ENCODE peak calls at places on chromosomes 16 and 17, in six cellular contexts. One of them, this sample, is unnamed.
A peak's percentile ranks its signal among the peaks of the same experiment; 100 is the strongest.

GRCh38 chr17:79836952-79837887 is 2.0 kb downstream of the CBX4 start:
- DNase-seq in prostate gland: peak; percentile 90
- DNase-seq in lower leg skin: peak; percentile 60
- DNase-seq in neural progenitor cell: peak; percentile 63
- DNase-seq in NB4: peak; percentile 93
- DNase-seq in astrocyte of the cerebellum: no peak
- DNase-seq in this sample: no peak

GRCh38 chr16:46715769-46716305 is 26.4 kb downstream of the ORC6 start:
- DNase-seq in lower leg skin: no peak
- DNase-seq in prostate gland: no peak
- DNase-seq in neural progenitor cell: no peak
- DNase-seq in NB4: no peak
- DNase-seq in astrocyte of the cerebellum: peak; percentile 58
- DNase-seq in this sample: no peak

GRCh38 chr17:40720904-40721303 is 17.4 kb upstream of the KRT24 start:
- DNase-seq in NB4: no peak
- DNase-seq in neural progenitor cell: no peak
- DNase-seq in prostate gland: no peak
- DNase-seq in astrocyte of the cerebellum: no peak
- DNase-seq in lower leg skin: no peak
- DNase-seq in this sample: no peak

GRCh38 chr17:47995241-47995935 is 24.5 kb downstream of the CDK5RAP3 start:
- DNase-seq in astrocyte of the cerebellum: no peak
- DNase-seq in NB4: no peak
- DNase-seq in prostate gland: no peak
- DNase-seq in neural progenitor cell: peak; percentile 86
- DNase-seq in lower leg skin: no peak
- DNase-seq in this sample: no peak

GRCh38 chr17:6914711-6915110 is 81.1 kb upstream of the ALOX12 start:
- DNase-seq in astrocyte of the cerebellum: no peak
- DNase-seq in lower leg skin: no peak
- DNase-seq in neural progenitor cell: no peak
- DNase-seq in prostate gland: no peak
- DNase-seq in NB4: peak; percentile 21
- DNase-seq in this sample: no peak

GRCh38 chr17:65604070-65604469 is 42.6 kb upstream of the AXIN2 start:
- DNase-seq in astrocyte of the cerebellum: no peak
- DNase-seq in neural progenitor cell: no peak
- DNase-seq in NB4: peak; percentile 14
- DNase-seq in lower leg skin: no peak
- DNase-seq in prostate gland: no peak
- DNase-seq in this sample: no peak

GRCh38 chr16:19817875-19818274 is 66.8 kb downstream of the GPRC5B start:
- DNase-seq in neural progenitor cell: no peak
- DNase-seq in prostate gland: no peak
- DNase-seq in astrocyte of the cerebellum: no peak
- DNase-seq in NB4: no peak
- DNase-seq in lower leg skin: no peak
- DNase-seq in this sample: no peak

GRCh38 chr17:47789611-47790520 is 31.7 kb downstream of the OSBPL7 start:
- DNase-seq in lower leg skin: no peak
- DNase-seq in neural progenitor cell: peak; percentile 87
- DNase-seq in prostate gland: no peak
- DNase-seq in astrocyte of the cerebellum: no peak
- DNase-seq in NB4: no peak
- DNase-seq in this sample: no peak

GRCh38 chr16:11310997-11311561 is 29.9 kb upstream of the PRM1 start:
- DNase-seq in prostate gland: no peak
- DNase-seq in neural progenitor cell: no peak
- DNase-seq in astrocyte of the cerebellum: no peak
- DNase-seq in NB4: peak; percentile 92
- DNase-seq in lower leg skin: no peak
- DNase-seq in this sample: no peak

GRCh38 chr17:80191720-80192265 is 22.0 kb downstream of the CARD14 start:
- DNase-seq in astrocyte of the cerebellum: no peak
- DNase-seq in NB4: no peak
- DNase-seq in prostate gland: peak; percentile 58
- DNase-seq in neural progenitor cell: no peak
- DNase-seq in lower leg skin: peak; percentile 29
- DNase-seq in this sample: no peak

GRCh38 chr17:47856830-47857229 is 5.9 kb upstream of the SP6 start:
- DNase-seq in lower leg skin: no peak
- DNase-seq in NB4: no peak
- DNase-seq in astrocyte of the cerebellum: no peak
- DNase-seq in prostate gland: no peak
- DNase-seq in neural progenitor cell: no peak
- DNase-seq in this sample: no peak

GRCh38 chr16:78896280-78896679 is 704.3 kb downstream of the MAF start:
- DNase-seq in NB4: no peak
- DNase-seq in lower leg skin: no peak
- DNase-seq in neural progenitor cell: no peak
- DNase-seq in prostate gland: no peak
- DNase-seq in astrocyte of the cerebellum: no peak
- DNase-seq in this sample: no peak

GRCh38 chr16:79182618-79183017 is 417.9 kb downstream of the MAF start:
- DNase-seq in prostate gland: no peak
- DNase-seq in lower leg skin: no peak
- DNase-seq in NB4: no peak
- DNase-seq in neural progenitor cell: no peak
- DNase-seq in astrocyte of the cerebellum: no peak
- DNase-seq in this sample: no peak

GRCh38 chr17:56795510-56795909 is 38.2 kb downstream of the C17orf67 start:
- DNase-seq in neural progenitor cell: no peak
- DNase-seq in prostate gland: no peak
- DNase-seq in lower leg skin: no peak
- DNase-seq in astrocyte of the cerebellum: no peak
- DNase-seq in NB4: no peak
- DNase-seq in this sample: no peak

GRCh38 chr16:86195863-86196630 is 297.1 kb downstream of the IRF8 start:
- DNase-seq in lower leg skin: no peak
- DNase-seq in prostate gland: no peak
- DNase-seq in NB4: no peak
- DNase-seq in neural progenitor cell: peak; percentile 73
- DNase-seq in astrocyte of the cerebellum: no peak
- DNase-seq in this sample: no peak

GRCh38 chr17:81340606-81341346 is 45.7 kb upstream of the SLC38A10 start:
- DNase-seq in neural progenitor cell: no peak
- DNase-seq in astrocyte of the cerebellum: no peak
- DNase-seq in prostate gland: no peak
- DNase-seq in lower leg skin: no peak
- DNase-seq in NB4: no peak
- DNase-seq in this sample: no peak

GRCh38 chr16:84937196-84937935 is 74.0 kb downstream of the ZDHHC7 start:
- DNase-seq in astrocyte of the cerebellum: no peak
- DNase-seq in NB4: no peak
- DNase-seq in prostate gland: no peak
- DNase-seq in neural progenitor cell: no peak
- DNase-seq in lower leg skin: no peak
- DNase-seq in this sample: no peak

GRCh38 chr17:17696871-17697633 is 15.8 kb downstream of the RAI1 start:
- DNase-seq in prostate gland: peak; percentile 74
- DNase-seq in neural progenitor cell: no peak
- DNase-seq in astrocyte of the cerebellum: no peak
- DNase-seq in NB4: no peak
- DNase-seq in lower leg skin: no peak
- DNase-seq in this sample: no peak

GRCh38 chr16:70646260-70647241 is at the start of gene IL34:
- DNase-seq in astrocyte of the cerebellum: no peak
- DNase-seq in NB4: no peak
- DNase-seq in neural progenitor cell: no peak
- DNase-seq in prostate gland: no peak
- DNase-seq in lower leg skin: no peak
- DNase-seq in this sample: no peak

GRCh38 chr16:80027007-80027965 is 426.7 kb upstream of the MAF start:
- DNase-seq in prostate gland: peak; percentile 23
- DNase-seq in NB4: peak; percentile 86
- DNase-seq in lower leg skin: peak; percentile 86
- DNase-seq in astrocyte of the cerebellum: peak; percentile 52
- DNase-seq in neural progenitor cell: no peak
- DNase-seq in this sample: peak; percentile 74

GRCh38 chr17:47315451-47316266 is 8.1 kb upstream of the EFCAB13 start:
- DNase-seq in lower leg skin: peak; percentile 52
- DNase-seq in prostate gland: peak; percentile 28
- DNase-seq in NB4: peak; percentile 77
- DNase-seq in astrocyte of the cerebellum: peak; percentile 84
- DNase-seq in neural progenitor cell: peak; percentile 71
- DNase-seq in this sample: peak; percentile 89

GRCh38 chr17:50764860-50765259 is 2.5 kb downstream of the ANKRD40CL start:
- DNase-seq in neural progenitor cell: no peak
- DNase-seq in prostate gland: no peak
- DNase-seq in astrocyte of the cerebellum: no peak
- DNase-seq in NB4: no peak
- DNase-seq in lower leg skin: no peak
- DNase-seq in this sample: no peak

GRCh38 chr16:27920391-27920891 is 143.1 kb downstream of the GSG1L start:
- DNase-seq in NB4: no peak
- DNase-seq in lower leg skin: peak; percentile 18
- DNase-seq in neural progenitor cell: peak; percentile 79
- DNase-seq in astrocyte of the cerebellum: no peak
- DNase-seq in prostate gland: peak; percentile 23
- DNase-seq in this sample: no peak

GRCh38 chr16:50588276-50588675 is 40.1 kb downstream of the NKD1 start:
- DNase-seq in prostate gland: no peak
- DNase-seq in neural progenitor cell: peak; percentile 32
- DNase-seq in NB4: no peak
- DNase-seq in lower leg skin: no peak
- DNase-seq in astrocyte of the cerebellum: no peak
- DNase-seq in this sample: no peak

DNA sequence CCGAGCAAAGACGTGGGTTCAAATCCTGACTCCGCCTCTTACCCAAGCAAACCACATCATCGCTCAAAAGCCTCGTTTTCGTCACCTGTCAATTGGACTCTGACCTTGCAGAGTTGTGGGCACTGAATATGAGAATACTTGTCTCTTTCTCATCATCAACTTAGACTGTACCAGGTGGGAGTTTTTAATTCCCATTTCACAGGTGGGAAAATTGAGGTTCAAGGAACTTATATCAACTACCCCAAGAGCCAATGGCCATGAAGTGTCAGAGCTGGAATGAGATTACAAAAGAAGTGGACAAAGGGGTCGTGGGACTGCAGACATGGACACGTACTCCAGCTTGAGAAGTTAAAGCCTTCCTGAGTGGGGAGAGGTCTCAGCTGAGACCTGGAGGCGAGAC is 10.8 kb downstream of the TMEM114 start:
- DNase-seq in prostate gland: no peak
- DNase-seq in NB4: no peak
- DNase-seq in astrocyte of the cerebellum: no peak
- DNase-seq in lower leg skin: no peak
- DNase-seq in neural progenitor cell: no peak
- DNase-seq in this sample: no peak
- H3K4me3 ChIP-seq in prostate gland: no peak overlapping the region
- H3K4me3 ChIP-seq in NB4: no peak overlapping the region
- H3K4me3 ChIP-seq in astrocyte of the cerebellum: no peak overlapping the region
- H3K4me3 ChIP-seq in lower leg skin: no peak overlapping the region
- H3K4me3 ChIP-seq in neural progenitor cell: no peak overlapping the region
- H3K4me3 ChIP-seq in this sample: no peak overlapping the region

DNA sequence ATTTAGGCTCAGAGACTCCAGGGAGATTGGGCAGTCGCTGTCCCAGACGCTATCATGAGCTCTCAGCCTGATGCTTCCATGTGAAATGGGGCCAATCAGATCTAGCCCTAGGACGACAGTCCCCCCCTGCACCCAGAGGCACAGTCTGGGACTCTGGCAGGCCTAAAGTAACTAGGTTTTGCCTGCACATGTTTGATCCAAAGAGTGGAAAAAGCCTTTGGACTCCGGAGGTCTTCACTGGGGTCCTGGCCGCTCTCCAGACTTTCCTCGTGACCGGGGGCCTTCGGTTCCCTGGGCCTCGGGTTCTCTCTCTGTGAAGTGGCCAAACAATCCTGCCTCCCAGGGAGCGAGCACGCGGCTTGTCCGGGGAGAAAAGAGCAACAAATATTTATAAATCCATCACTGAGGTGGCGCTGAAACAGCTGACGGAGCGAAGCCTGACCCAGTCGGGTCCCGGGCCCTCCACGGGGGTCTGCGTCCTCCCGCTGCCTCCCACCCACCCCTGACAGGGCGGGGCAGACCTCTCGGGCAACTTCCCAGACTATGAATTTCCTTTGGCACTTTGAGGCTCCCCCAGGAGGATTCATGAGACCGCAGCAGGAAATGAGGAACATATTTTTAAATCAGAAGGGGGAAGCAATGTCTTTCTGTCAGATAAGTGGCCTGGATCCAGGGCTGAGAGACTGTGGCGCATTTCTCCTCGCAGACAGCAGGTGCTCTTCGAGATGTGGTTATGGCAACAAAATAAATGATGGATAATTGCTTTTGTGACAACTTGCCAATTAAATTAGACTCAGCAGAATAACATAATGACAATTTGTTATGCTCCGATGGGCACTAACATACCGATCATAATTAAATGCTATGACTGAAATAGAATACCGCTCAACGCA is 38.9 kb downstream of the MRPS23 start:
- DNase-seq in NB4: peak; percentile 76
- DNase-seq in prostate gland: peak; percentile 28
- DNase-seq in neural progenitor cell: no peak
- DNase-seq in lower leg skin: no peak
- DNase-seq in astrocyte of the cerebellum: peak; percentile 81
- DNase-seq in this sample: no peak
- H3K4me3 ChIP-seq in NB4: no peak overlapping the region
- H3K4me3 ChIP-seq in prostate gland: peak overlapping the region; percentile 24
- H3K4me3 ChIP-seq in neural progenitor cell: no peak overlapping the region
- H3K4me3 ChIP-seq in lower leg skin: no peak overlapping the region
- H3K4me3 ChIP-seq in astrocyte of the cerebellum: peak overlapping the region; percentile 14
- H3K4me3 ChIP-seq in this sample: no peak overlapping the region

DNA sequence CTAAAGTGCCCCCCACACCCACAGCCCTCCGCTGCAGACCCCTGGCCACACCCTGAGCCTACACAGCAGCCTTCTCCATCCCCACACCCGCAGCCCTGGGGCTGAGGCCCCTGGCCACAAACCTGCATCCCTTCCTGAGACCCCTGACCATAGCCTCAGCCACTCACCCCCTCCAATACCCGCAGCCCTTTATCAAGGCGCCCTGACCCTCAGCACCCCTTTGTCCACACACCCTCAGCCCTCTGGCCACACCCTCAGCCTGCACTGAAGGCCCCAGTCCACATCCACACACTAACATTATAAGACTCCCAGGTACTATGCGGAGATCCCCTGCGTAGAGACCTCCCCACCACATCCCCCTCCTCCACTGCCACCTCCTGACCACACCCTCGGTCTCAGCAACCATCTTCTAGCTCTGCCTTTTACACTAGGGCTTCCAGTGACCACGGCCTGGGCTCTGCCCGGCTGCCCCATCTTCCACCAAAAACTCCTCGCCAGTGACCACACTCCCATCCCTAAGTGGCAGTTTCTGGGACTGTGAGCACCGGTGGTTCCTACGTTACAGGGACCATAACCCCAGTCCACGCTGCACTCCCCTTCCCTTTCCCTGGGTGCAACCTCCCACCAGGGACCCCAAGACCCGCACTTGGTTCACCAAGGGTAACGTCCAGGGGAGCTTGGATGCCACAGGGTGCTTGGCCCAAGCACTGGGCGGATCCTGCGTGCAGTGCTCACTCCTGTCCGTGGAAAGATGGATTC is 818 bp downstream of the TPPP3 start:
- DNase-seq in lower leg skin: no peak
- DNase-seq in astrocyte of the cerebellum: no peak
- DNase-seq in prostate gland: no peak
- DNase-seq in NB4: no peak
- DNase-seq in neural progenitor cell: no peak
- DNase-seq in this sample: no peak
- H3K4me3 ChIP-seq in lower leg skin: no peak overlapping the region
- H3K4me3 ChIP-seq in astrocyte of the cerebellum: peak overlapping the region; percentile 29
- H3K4me3 ChIP-seq in prostate gland: peak overlapping the region; percentile 15
- H3K4me3 ChIP-seq in NB4: no peak overlapping the region
- H3K4me3 ChIP-seq in neural progenitor cell: peak overlapping the region; percentile 33
- H3K4me3 ChIP-seq in this sample: no peak overlapping the region

GRCh38 chr16:89604764-89605163 is 8.7 kb upstream of the DPEP1 start:
- DNase-seq in NB4: no peak
- DNase-seq in neural progenitor cell: no peak
- DNase-seq in lower leg skin: no peak
- DNase-seq in prostate gland: no peak
- DNase-seq in astrocyte of the cerebellum: no peak
- DNase-seq in this sample: no peak
- H3K4me3 ChIP-seq in NB4: no peak overlapping the region
- H3K4me3 ChIP-seq in neural progenitor cell: no peak overlapping the region
- H3K4me3 ChIP-seq in lower leg skin: no peak overlapping the region
- H3K4me3 ChIP-seq in prostate gland: no peak overlapping the region
- H3K4me3 ChIP-seq in astrocyte of the cerebellum: no peak overlapping the region
- H3K4me3 ChIP-seq in this sample: no peak overlapping the region